ENCODE peak calls at places on chromosomes 16 and 17, in five cellular contexts. R, X, N, L and C are unnamed samples.

GRCh38 chr17:42294469-42295398 is 6.4 kb downstream of the STAT5A start:
- DNase-seq in R (no peak), X (no peak), N (no peak), L (no peak), C (no peak)

GRCh38 chr16:85148959-85149358 is 36.7 kb upstream of the CIBAR2 start:
- DNase-seq in R (no peak), X (no peak), N (no peak), L (no peak), C (no peak)

GRCh38 chr17:16241906-16242399 is 24.9 kb downstream of the PIGL start:
- DNase-seq in R (no peak), X (no peak), N (no peak), L (no peak), C (no peak)

GRCh38 chr17:13001991-13002615 is 15.7 kb downstream of the ELAC2 start:
- DNase-seq in R (no peak), X (peak; percentile 44), N (no peak), L (no peak), C (no peak)

GRCh38 chr17:66275651-66276050 is 26.8 kb upstream of the PRKCA start:
- DNase-seq in R (no peak), X (peak; percentile 79), N (no peak), L (no peak), C (no peak)

GRCh38 chr17:2176484-2177175 is 121.7 kb downstream of the HIC1 start:
- DNase-seq in R (no peak), X (no peak), N (no peak), L (no peak), C (no peak)

GRCh38 chr16:12646490-12647274 is 157.0 kb downstream of the CPPED1 start:
- DNase-seq in R (no peak), X (no peak), N (no peak), L (no peak), C (peak; percentile 77)

GRCh38 chr16:80105160-80105559 is 435.6 kb upstream of the DYNLRB2 start:
- DNase-seq in R (no peak), X (no peak), N (no peak), L (no peak), C (no peak)

GRCh38 chr17:14301761-14302401 is 1.0 kb downstream of the HS3ST3B1 start:
- DNase-seq in R (no peak), X (peak; percentile 65), N (peak; percentile 45), L (peak; percentile 26), C (peak; percentile 43)

GRCh38 chr17:42797067-42798007 is 1.2 kb downstream of the COA3 start:
- DNase-seq in R (no peak), X (no peak), N (no peak), L (no peak), C (no peak)

GRCh38 chr17:68790481-68790880 is 164.7 kb downstream of the ABCA8 start:
- DNase-seq in R (no peak), X (peak; percentile 17), N (no peak), L (no peak), C (no peak)

GRCh38 chr16:83994087-83994486 is 26.0 kb downstream of the NECAB2 start:
- DNase-seq in R (no peak), X (peak; percentile 91), N (no peak), L (no peak), C (no peak)

GRCh38 chr17:7435676-7436555 is 681 bp downstream of the TMEM102 start:
- DNase-seq in R (no peak), X (no peak), N (no peak), L (peak; percentile 83), C (peak; percentile 83)

GRCh38 chr17:50210249-50211225 is 9.1 kb upstream of the COL1A1 start:
- DNase-seq in R (no peak), X (peak; percentile 98), N (peak; percentile 67), L (no peak), C (no peak)

GRCh38 chr17:57132663-57133062 is 47.6 kb downstream of the AKAP1 start:
- DNase-seq in R (no peak), X (no peak), N (no peak), L (peak; percentile 23), C (no peak)

GRCh38 chr17:10797848-10798328 is 6.0 kb downstream of the TMEM238L start:
- DNase-seq in R (no peak), X (no peak), N (peak; percentile 44), L (no peak), C (no peak)

GRCh38 chr17:48037036-48037881 is at the start of gene COPZ2:
- DNase-seq in R (no peak), X (peak; percentile 51), N (peak; percentile 73), L (no peak), C (peak; percentile 52)

GRCh38 chr17:33778505-33779398 is 476.3 kb upstream of the CCL2 start:
- DNase-seq in R (peak; percentile 15), X (peak; percentile 74), N (peak; percentile 68), L (peak; percentile 50), C (peak; percentile 18)

GRCh38 chr16:3161235-3162018 is 26.6 kb upstream of the OR1F1 start:
- DNase-seq in R (no peak), X (no peak), N (no peak), L (no peak), C (no peak)

GRCh38 chr16:46789075-46789474 is 40.9 kb upstream of the MYLK3 start:
- DNase-seq in R (no peak), X (no peak), N (no peak), L (no peak), C (no peak)

GRCh38 chr16:3950343-3951193 is 70.1 kb upstream of the CREBBP start:
- DNase-seq in R (no peak), X (peak; percentile 99), N (peak; percentile 85), L (no peak), C (no peak)

GRCh38 chr17:35766903-35767510 is 6.3 kb downstream of the C17orf50 start:
- DNase-seq in R (no peak), X (peak; percentile 67), N (no peak), L (peak; percentile 46), C (no peak)

GRCh38 chr17:13981881-13982280 is 87.4 kb upstream of the COX10 start:
- DNase-seq in R (no peak), X (no peak), N (no peak), L (no peak), C (no peak)

GRCh38 chr17:69525920-69526841 is 111.7 kb downstream of the MAP2K6 start:
- DNase-seq in R (peak; percentile 31), X (peak; percentile 79), N (peak; percentile 54), L (peak; percentile 72), C (no peak)

GRCh38 chr16:19330801-19331484 is 45.4 kb downstream of the CLEC19A start:
- DNase-seq in R (no peak), X (peak; percentile 50), N (no peak), L (no peak), C (no peak)

GRCh38 chr17:49976163-49976827 is 7.3 kb downstream of the DLX4 start:
- DNase-seq in R (no peak), X (no peak), N (no peak), L (no peak), C (no peak)

GRCh38 chr17:83194189-83194565 is 114.8 kb downstream of the METRNL start:
- DNase-seq in R (no peak), X (no peak), N (peak; percentile 13), L (no peak), C (no peak)

GRCh38 chr16:88630433-88630832 is 7.9 kb upstream of the IL17C start:
- DNase-seq in R (no peak), X (no peak), N (no peak), L (no peak), C (no peak)

GRCh38 chr17:6297960-6298359 is 137.0 kb downstream of the AIPL1 start:
- DNase-seq in R (no peak), X (no peak), N (no peak), L (no peak), C (no peak)

GRCh38 chr16:65809627-65810026 is 556.9 kb upstream of the CDH5 start:
- DNase-seq in R (no peak), X (peak; percentile 1), N (no peak), L (no peak), C (no peak)

GRCh38 chr16:68069511-68070248 is 15.5 kb upstream of the NFATC3 start:
- DNase-seq in R (no peak), X (no peak), N (peak; percentile 73), L (no peak), C (no peak)

GRCh38 chr17:16131593-16131992 is 83.7 kb downstream of the NCOR1 start:
- DNase-seq in R (no peak), X (no peak), N (no peak), L (no peak), C (no peak)

GRCh38 chr16:8959921-8960787 is 3.6 kb downstream of the USP7 start:
- DNase-seq in R (no peak), X (peak; percentile 29), N (peak; percentile 20), L (peak; percentile 49), C (no peak)
- H3K4me3 ChIP-seq in R (peak overlapping the region; percentile 73), X (no peak overlapping the region), N (no peak overlapping the region), L (peak overlapping the region; percentile 84), C (peak overlapping the region; percentile 46)

GRCh38 chr17:63700528-63701441 is 860 bp upstream of the LIMD2 start:
- DNase-seq in R (no peak), X (peak; percentile 44), N (peak; percentile 53), L (peak; percentile 82), C (peak; percentile 78)
- TF ChIP-seq CTCF in R (peak; percentile 0), X (no peak), N (peak; percentile 14), L (peak; percentile 47), C (no peak)

GRCh38 chr17:72618018-72618509 is 474.4 kb downstream of the SLC39A11 start:
- DNase-seq in R (no peak), X (no peak), N (peak; percentile 76), L (no peak), C (no peak)
- H3K4me3 ChIP-seq in R (no peak overlapping the region), X (no peak overlapping the region), N (no peak overlapping the region), L (no peak overlapping the region), C (no peak overlapping the region)

GRCh38 chr17:28612531-28612930 is 1.5 kb downstream of the RSKR start:
- DNase-seq in R (no peak), X (no peak), N (no peak), L (peak; percentile 33), C (no peak)

GRCh38 chr17:28610372-28610771 is 3.6 kb downstream of the RSKR start:
- DNase-seq in R (no peak), X (no peak), N (no peak), L (no peak), C (no peak)

GRCh38 chr17:28613916-28614315 is at the start of gene RSKR:
- DNase-seq in R (no peak), X (no peak), N (no peak), L (no peak), C (no peak)

GRCh38 chr17:28615260-28615940 is 1.4 kb upstream of the RSKR start:
- DNase-seq in R (no peak), X (no peak), N (no peak), L (peak; percentile 17), C (no peak)

DNA sequence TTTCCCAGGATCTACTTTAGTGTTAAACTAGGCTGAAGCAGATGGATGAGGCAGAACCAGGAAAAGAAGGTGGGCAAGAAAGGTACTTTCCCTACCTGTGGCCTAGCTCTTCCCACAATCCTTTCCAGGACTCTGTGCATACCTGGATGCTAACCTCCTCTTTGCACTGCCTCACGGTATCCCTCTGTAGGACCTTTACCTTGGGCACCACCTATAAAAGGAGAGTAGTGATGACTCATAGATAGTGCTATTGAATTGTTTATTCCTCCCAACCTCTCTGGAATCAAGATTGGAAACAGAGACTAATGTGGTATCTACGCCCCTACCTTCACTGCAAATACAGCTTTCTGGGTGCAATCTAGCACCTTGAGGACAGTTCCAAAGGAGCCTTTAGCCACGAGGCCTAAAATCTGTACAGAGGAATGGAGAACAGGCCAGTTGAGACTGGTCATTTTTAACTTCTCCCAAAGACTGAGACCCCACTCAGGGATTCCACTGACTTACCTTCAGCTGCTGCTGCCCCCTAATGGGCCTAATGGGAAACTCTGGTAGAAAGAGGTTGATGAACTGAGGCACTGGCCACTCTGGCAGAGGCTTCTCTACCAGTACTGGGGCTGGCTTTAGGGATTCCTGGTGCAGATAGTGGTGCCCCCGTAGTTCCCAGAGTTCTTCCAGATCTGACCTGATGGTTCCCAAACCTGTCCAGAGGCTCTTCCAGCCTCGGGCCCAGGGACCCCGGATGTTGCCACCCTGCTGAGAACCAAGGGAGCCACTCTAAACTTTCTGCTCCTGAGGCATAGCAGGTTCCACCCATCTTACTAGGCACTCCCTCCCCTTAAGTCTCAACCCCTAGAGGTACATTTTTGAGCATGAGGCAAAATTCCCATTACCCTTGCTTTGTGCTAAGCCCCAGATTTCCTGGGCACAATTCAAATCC is 781 bp downstream of the RSKR start:
- DNase-seq in R (no peak), X (peak; percentile 38), N (peak; percentile 64), L (peak; percentile 55), C (no peak)
- TF ChIP-seq CTCF in R (peak; percentile 73), X (peak; percentile 83), N (peak; percentile 32), L (peak; percentile 83), C (peak; percentile 76)